ENCODE peak calls at places on chromosomes 6 and 20, in five cellular contexts. M is NCI-H460; W is CD8-positive, alpha-beta T cell; K is GF-D8; N is OCI-LY7. U is an unnamed sample.
A peak's percentile ranks its signal among the peaks of the same experiment; 100 is the strongest.

GRCh38 chr6:41545703-41546474 is at the start of gene FOXP4:
- DNase-seq in M (peak; percentile 83), W (peak; percentile 85), K (peak; percentile 81), N (peak; percentile 94), U (peak; percentile 95)

GRCh38 chr6:17388365-17388764 is 5.0 kb upstream of the CAP2 start:
- DNase-seq in M (no peak), W (no peak), K (no peak), N (no peak), U (no peak)

GRCh38 chr6:129893513-129894098 is 32.5 kb upstream of the TMEM244 start:
- DNase-seq in M (peak; percentile 1), W (no peak), K (no peak), N (peak; percentile 14), U (no peak)

GRCh38 chr6:149234051-149234962 is 83.2 kb upstream of the TAB2 start:
- DNase-seq in M (no peak), W (peak; percentile 33), K (no peak), N (no peak), U (peak; percentile 16)

GRCh38 chr6:49541936-49542335 is 8.5 kb upstream of the C6orf141 start:
- DNase-seq in M (no peak), W (no peak), K (no peak), N (no peak), U (no peak)

GRCh38 chr6:145977881-145978280 is 13.7 kb upstream of the SHPRH start:
- DNase-seq in M (no peak), W (no peak), K (no peak), N (no peak), U (no peak)

GRCh38 chr20:14336667-14337066 is 745 bp downstream of the FLRT3 start:
- DNase-seq in M (no peak), W (no peak), K (no peak), N (no peak), U (peak; percentile 9)

GRCh38 chr6:113574147-113574546 is 283.0 kb upstream of the MARCKS start:
- DNase-seq in M (no peak), W (no peak), K (no peak), N (no peak), U (no peak)

GRCh38 chr6:40262363-40262762 is 324.8 kb downstream of the LRFN2 start:
- DNase-seq in M (no peak), W (no peak), K (no peak), N (no peak), U (no peak)

GRCh38 chr6:79868098-79868722 is 79.1 kb downstream of the ELOVL4 start:
- DNase-seq in M (peak; percentile 69), W (peak; percentile 19), K (peak; percentile 33), N (peak; percentile 72), U (peak; percentile 56)

GRCh38 chr6:10451394-10451793 is 36.5 kb upstream of the TFAP2A start:
- DNase-seq in M (no peak), W (no peak), K (no peak), N (no peak), U (no peak)

GRCh38 chr20:24634855-24635254 is 165.4 kb downstream of the SYNDIG1 start:
- DNase-seq in M (peak; percentile 90), W (no peak), K (peak; percentile 25), N (no peak), U (peak; percentile 22)

GRCh38 chr20:41452226-41452625 is 85.6 kb upstream of the EMILIN3 start:
- DNase-seq in M (no peak), W (no peak), K (no peak), N (no peak), U (no peak)

GRCh38 chr6:96909826-96910225 is 12.1 kb upstream of the NDUFAF4 start:
- DNase-seq in M (no peak), W (no peak), K (no peak), N (no peak), U (no peak)

GRCh38 chr20:38692436-38693411 is 31.6 kb upstream of the SLC32A1 start:
- DNase-seq in M (peak; percentile 66), W (peak; percentile 59), K (no peak), N (peak; percentile 60), U (peak; percentile 63)

GRCh38 chr6:133240511-133241087 is 558 bp upstream of the EYA4 start:
- DNase-seq in M (no peak), W (no peak), K (no peak), N (no peak), U (no peak)

GRCh38 chr6:165984743-165985142 is 182.9 kb downstream of the TBXT start:
- DNase-seq in M (peak; percentile 76), W (no peak), K (no peak), N (no peak), U (no peak)

GRCh38 chr20:58609026-58609425 is 42.1 kb upstream of the STX16 start:
- DNase-seq in M (no peak), W (no peak), K (no peak), N (no peak), U (no peak)

U was measured in LoVo.